ENCODE peak calls at places on chromosomes 6 and 20, in four cellular contexts. One of them, this sample, is unnamed. For H3K4me1, the result is how much of the 10 kb centered on the place peaks cover.

GRCh38 chr20:20010639-20011500 is 6.3 kb upstream of the NAA20 start:
- DNase-seq in neuronal stem cell: no peak
- DNase-seq in uterus: no peak
- DNase-seq in vagina: no peak
- DNase-seq in this sample: no peak

GRCh38 chr6:47195251-47195650 is 114.5 kb downstream of the TNFRSF21 start:
- DNase-seq in uterus: no peak
- DNase-seq in neuronal stem cell: no peak
- DNase-seq in vagina: no peak
- DNase-seq in this sample: no peak

GRCh38 chr6:79302341-79302740 is 67.9 kb upstream of the HMGN3 start:
- DNase-seq in vagina: no peak
- DNase-seq in uterus: no peak
- DNase-seq in neuronal stem cell: no peak
- DNase-seq in this sample: no peak

GRCh38 chr6:34934516-34934915 is 45.5 kb downstream of the ANKS1A start:
- DNase-seq in uterus: peak
- DNase-seq in neuronal stem cell: no peak
- DNase-seq in vagina: no peak
- DNase-seq in this sample: peak

GRCh38 chr6:82612475-82612874 is 248.9 kb downstream of the TPBG start:
- DNase-seq in neuronal stem cell: no peak
- DNase-seq in uterus: no peak
- DNase-seq in vagina: no peak
- DNase-seq in this sample: no peak

GRCh38 chr20:49400410-49400809 is 82.1 kb downstream of the KCNB1 start:
- DNase-seq in uterus: peak
- DNase-seq in neuronal stem cell: no peak
- DNase-seq in vagina: no peak
- DNase-seq in this sample: peak

GRCh38 chr6:42367353-42368011 is 84.2 kb downstream of the TRERF1 start:
- DNase-seq in uterus: no peak
- DNase-seq in neuronal stem cell: no peak
- DNase-seq in vagina: no peak
- DNase-seq in this sample: no peak

GRCh38 chr6:90502866-90503407 is 83.9 kb downstream of the MAP3K7 start:
- DNase-seq in uterus: no peak
- DNase-seq in vagina: no peak
- DNase-seq in neuronal stem cell: no peak
- DNase-seq in this sample: no peak

GRCh38 chr6:30325873-30326445 is 768 bp upstream of the TRIM39 start:
- DNase-seq in vagina: no peak
- DNase-seq in neuronal stem cell: peak
- DNase-seq in uterus: peak
- DNase-seq in this sample: peak

GRCh38 chr6:23081701-23082100 is 512.3 kb downstream of the HDGFL1 start:
- DNase-seq in vagina: no peak
- DNase-seq in neuronal stem cell: no peak
- DNase-seq in uterus: no peak
- DNase-seq in this sample: no peak

GRCh38 chr20:44488551-44488950 is 12.9 kb downstream of the TTPAL start:
- DNase-seq in vagina: no peak
- DNase-seq in uterus: no peak
- DNase-seq in neuronal stem cell: no peak
- DNase-seq in this sample: no peak

GRCh38 chr6:63882208-63882607 is 246.6 kb downstream of the PHF3 start:
- DNase-seq in uterus: no peak
- DNase-seq in vagina: no peak
- DNase-seq in neuronal stem cell: no peak
- DNase-seq in this sample: no peak

GRCh38 chr6:137832110-137832509 is 34.9 kb upstream of the TNFAIP3 start:
- DNase-seq in vagina: no peak
- DNase-seq in neuronal stem cell: no peak
- DNase-seq in uterus: no peak
- DNase-seq in this sample: no peak

GRCh38 chr20:3808141-3808479 is 12.0 kb downstream of the CDC25B start:
- DNase-seq in vagina: no peak
- DNase-seq in uterus: peak
- DNase-seq in neuronal stem cell: no peak
- DNase-seq in this sample: peak

GRCh38 chr20:57089701-57090144 is 176.7 kb downstream of the BMP7 start:
- DNase-seq in uterus: peak
- DNase-seq in vagina: no peak
- DNase-seq in neuronal stem cell: peak
- DNase-seq in this sample: peak

GRCh38 chr6:54195637-54196036 is 84.4 kb downstream of the MLIP start:
- DNase-seq in vagina: no peak
- DNase-seq in uterus: no peak
- DNase-seq in neuronal stem cell: no peak
- DNase-seq in this sample: no peak

GRCh38 chr20:64063389-64064144 is 569 bp downstream of the TCEA2 start:
- DNase-seq in vagina: no peak
- DNase-seq in uterus: no peak
- DNase-seq in neuronal stem cell: no peak
- DNase-seq in this sample: no peak

GRCh38 chr6:164078551-164079274 is 664.2 kb downstream of the QKI start:
- DNase-seq in uterus: no peak
- DNase-seq in neuronal stem cell: no peak
- DNase-seq in vagina: no peak
- DNase-seq in this sample: no peak

GRCh38 chr20:45484676-45485075 is 15.1 kb downstream of the WFDC2 start:
- DNase-seq in neuronal stem cell: no peak
- DNase-seq in uterus: no peak
- DNase-seq in vagina: no peak
- DNase-seq in this sample: no peak

GRCh38 chr6:140915001-140915950 is 1217.4 kb upstream of the GJE1 start:
- DNase-seq in vagina: no peak
- DNase-seq in uterus: no peak
- DNase-seq in neuronal stem cell: no peak
- DNase-seq in this sample: no peak

GRCh38 chr20:24638546-24639166 is 169.2 kb downstream of the SYNDIG1 start:
- DNase-seq in neuronal stem cell: no peak
- DNase-seq in uterus: no peak
- DNase-seq in vagina: no peak
- DNase-seq in this sample: no peak

GRCh38 chr6:43907789-43908472 is 137.9 kb downstream of the VEGFA start:
- DNase-seq in neuronal stem cell: no peak
- DNase-seq in vagina: no peak
- DNase-seq in uterus: no peak
- DNase-seq in this sample: no peak

GRCh38 chr6:44399991-44400390 is 12.5 kb downstream of the CDC5L start:
- DNase-seq in neuronal stem cell: no peak
- DNase-seq in vagina: no peak
- DNase-seq in uterus: no peak
- DNase-seq in this sample: no peak

GRCh38 chr6:79810878-79811277 is 136.5 kb downstream of the ELOVL4 start:
- DNase-seq in uterus: no peak
- DNase-seq in vagina: no peak
- DNase-seq in neuronal stem cell: peak
- DNase-seq in this sample: no peak

GRCh38 chr6:26311012-26311384 is 54.0 kb upstream of the BTN3A2 start:
- DNase-seq in vagina: no peak
- DNase-seq in uterus: peak
- DNase-seq in neuronal stem cell: no peak
- DNase-seq in this sample: no peak

GRCh38 chr6:56733298-56733697 is 90.6 kb upstream of the DST start:
- DNase-seq in neuronal stem cell: no peak
- DNase-seq in uterus: no peak
- DNase-seq in vagina: no peak
- DNase-seq in this sample: no peak
- H3K4me1 ChIP-seq in neuronal stem cell: under half
- H3K4me1 ChIP-seq in uterus: under half
- H3K4me1 ChIP-seq in vagina: under half
- H3K4me1 ChIP-seq in this sample: under half

GRCh38 chr6:1913572-1913971 is 303.9 kb downstream of the FOXC1 start:
- DNase-seq in vagina: no peak
- DNase-seq in neuronal stem cell: no peak
- DNase-seq in uterus: no peak
- DNase-seq in this sample: no peak

GRCh38 chr6:1915226-1915625 is 305.5 kb downstream of the FOXC1 start:
- DNase-seq in vagina: no peak
- DNase-seq in uterus: no peak
- DNase-seq in neuronal stem cell: no peak
- DNase-seq in this sample: no peak

GRCh38 chr6:1912731-1913130 is 303.0 kb downstream of the FOXC1 start:
- DNase-seq in vagina: no peak
- DNase-seq in uterus: no peak
- DNase-seq in neuronal stem cell: no peak
- DNase-seq in this sample: no peak

GRCh38 chr6:1916334-1916985 is 306.7 kb downstream of the FOXC1 start:
- DNase-seq in neuronal stem cell: no peak
- DNase-seq in uterus: no peak
- DNase-seq in vagina: no peak
- DNase-seq in this sample: no peak

DNA sequence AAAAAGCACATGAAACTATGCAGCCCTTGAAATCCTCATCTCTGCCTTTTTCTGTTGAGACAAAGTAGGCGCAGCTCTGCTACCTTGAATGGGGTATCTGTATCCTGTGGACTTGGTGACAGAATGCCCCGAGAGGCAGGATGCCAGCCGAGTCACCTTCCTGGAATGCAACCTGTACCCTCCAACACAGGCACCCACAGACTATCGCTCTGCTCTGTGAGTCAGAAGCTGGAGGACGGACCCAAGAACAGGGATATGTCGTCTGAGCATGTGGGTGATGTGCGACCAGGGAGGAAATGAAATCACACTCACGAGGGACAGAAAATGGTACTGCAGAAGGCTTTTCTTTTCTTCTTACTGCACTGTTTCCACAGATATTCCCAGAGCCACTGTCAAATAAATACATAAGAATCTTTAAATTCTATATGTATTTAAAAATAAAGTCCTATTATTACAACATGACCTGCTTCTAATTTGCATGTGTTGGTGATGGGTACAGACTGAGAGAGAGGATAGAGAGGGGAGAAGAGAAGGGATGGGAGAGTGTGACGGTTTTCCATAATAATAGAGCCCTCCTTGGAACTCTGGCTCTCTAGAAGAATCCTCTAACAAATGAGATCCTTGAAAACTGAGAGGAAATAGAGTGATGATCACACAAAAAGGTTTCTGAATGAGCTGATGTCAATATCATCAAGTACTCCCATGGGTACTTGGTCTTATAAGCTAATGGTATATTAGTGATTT is 308.1 kb downstream of the FOXC1 start:
- DNase-seq in neuronal stem cell: no peak
- DNase-seq in vagina: no peak
- DNase-seq in uterus: no peak
- DNase-seq in this sample: peak
- H3K27ac ChIP-seq in neuronal stem cell: no peak
- H3K27ac ChIP-seq in vagina: no peak
- H3K27ac ChIP-seq in uterus: no peak
- H3K27ac ChIP-seq in this sample: peak

GRCh38 chr6:166955865-166956443 is 396 bp downstream of the RNASET2 start:
- DNase-seq in neuronal stem cell: no peak
- DNase-seq in vagina: no peak
- DNase-seq in uterus: no peak
- DNase-seq in this sample: no peak
- H3K4me1 ChIP-seq in neuronal stem cell: under half
- H3K4me1 ChIP-seq in vagina: under half
- H3K4me1 ChIP-seq in uterus: under half
- H3K4me1 ChIP-seq in this sample: under half

GRCh38 chr6:11366183-11366933 is 133.9 kb upstream of the NEDD9 start:
- DNase-seq in uterus: no peak
- DNase-seq in neuronal stem cell: no peak
- DNase-seq in vagina: no peak
- DNase-seq in this sample: no peak

GRCh38 chr6:11363881-11364576 is 131.6 kb upstream of the NEDD9 start:
- DNase-seq in uterus: no peak
- DNase-seq in vagina: no peak
- DNase-seq in neuronal stem cell: no peak
- DNase-seq in this sample: no peak

GRCh38 chr6:11366934-11367637 is 134.6 kb upstream of the NEDD9 start:
- DNase-seq in neuronal stem cell: peak
- DNase-seq in vagina: no peak
- DNase-seq in uterus: no peak
- DNase-seq in this sample: no peak

GRCh38 chr6:11362481-11363018 is 130.1 kb upstream of the NEDD9 start:
- DNase-seq in vagina: no peak
- DNase-seq in neuronal stem cell: no peak
- DNase-seq in uterus: no peak
- DNase-seq in this sample: no peak

GRCh38 chr6:11364971-11365397 is 132.5 kb upstream of the NEDD9 start:
- DNase-seq in vagina: no peak
- DNase-seq in uterus: peak
- DNase-seq in neuronal stem cell: no peak
- DNase-seq in this sample: no peak
- H3K27ac ChIP-seq in vagina: peak
- H3K27ac ChIP-seq in uterus: peak
- H3K27ac ChIP-seq in neuronal stem cell: no peak
- H3K27ac ChIP-seq in this sample: peak

DNA sequence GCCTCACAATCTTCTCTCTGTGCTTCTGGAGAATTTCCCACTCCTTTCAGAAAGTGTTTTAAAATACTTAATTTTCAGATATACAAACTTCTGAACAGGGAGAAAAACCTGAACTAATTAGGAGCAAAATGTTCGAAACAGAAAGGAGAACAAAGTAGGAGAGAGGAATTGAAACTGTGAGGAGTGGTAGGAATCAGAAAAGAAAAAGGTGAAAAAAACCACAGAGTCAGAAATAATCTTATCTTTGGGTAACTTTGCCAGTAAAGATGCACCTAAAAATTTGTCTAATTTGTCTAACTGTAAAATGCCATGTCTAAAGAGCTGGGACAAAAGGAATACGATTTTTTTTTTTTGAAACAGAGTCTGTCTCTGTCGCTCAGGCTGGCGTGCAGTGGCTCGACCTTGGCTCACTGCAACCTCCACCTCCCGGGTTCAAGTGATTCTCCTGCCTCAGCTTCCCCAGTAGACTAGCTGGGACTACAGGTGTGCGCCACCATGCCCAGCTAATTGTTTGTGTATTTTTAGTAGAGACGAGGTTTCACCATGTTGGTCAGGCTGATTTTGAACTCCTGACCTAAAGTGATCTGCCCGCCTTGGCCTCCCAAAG is 4.7 kb upstream of the RIPOR2 start:
- DNase-seq in neuronal stem cell: no peak
- DNase-seq in vagina: no peak
- DNase-seq in uterus: no peak
- DNase-seq in this sample: no peak
- H3K4me1 ChIP-seq in neuronal stem cell: under half
- H3K4me1 ChIP-seq in vagina: under half
- H3K4me1 ChIP-seq in uterus: under half
- H3K4me1 ChIP-seq in this sample: under half

GRCh38 chr6:130724089-130724488 is 103.1 kb upstream of the SMLR1 start:
- DNase-seq in neuronal stem cell: no peak
- DNase-seq in uterus: no peak
- DNase-seq in vagina: no peak
- DNase-seq in this sample: no peak
- H3K27ac ChIP-seq in neuronal stem cell: no peak
- H3K27ac ChIP-seq in uterus: no peak
- H3K27ac ChIP-seq in vagina: no peak
- H3K27ac ChIP-seq in this sample: no peak

DNA sequence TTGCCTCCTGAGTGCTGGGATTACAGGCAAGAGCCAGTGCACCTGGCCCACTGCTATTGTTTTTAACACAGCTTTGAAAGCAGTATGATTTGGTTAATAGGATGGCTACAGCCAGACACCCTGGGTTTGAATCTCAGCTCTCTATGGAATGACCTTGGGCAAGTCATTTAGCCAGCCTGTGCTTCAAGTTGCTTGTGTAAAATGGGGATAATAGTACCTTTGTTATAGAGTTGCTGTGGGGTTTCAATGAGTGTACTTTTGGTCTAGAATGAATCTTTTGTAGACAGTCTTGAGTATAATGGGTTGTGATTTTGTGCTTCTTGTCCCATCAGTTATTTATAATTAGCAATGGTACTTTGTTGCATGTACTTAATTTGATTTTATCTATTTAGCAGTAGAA is 70.9 kb downstream of the JARID2 start:
- DNase-seq in uterus: no peak
- DNase-seq in vagina: no peak
- DNase-seq in neuronal stem cell: no peak
- DNase-seq in this sample: no peak
- H3K4me1 ChIP-seq in uterus: under half
- H3K4me1 ChIP-seq in vagina: under half
- H3K4me1 ChIP-seq in neuronal stem cell: half or more
- H3K4me1 ChIP-seq in this sample: under half

This sample was measured in aorta.